ENCODE peak calls at places on chromosome 22, in eight cellular contexts. Y is IMR-90, J is lower lobe of right lung, H is A549, K is HL-60, B is body of pancreas, L is upper lobe of right lung, R is heart right ventricle. N is an unnamed sample.

GRCh38 chr22:37818397-37819099 is 4.6 kb upstream of the GALR3 start:
- DNase-seq in L (peak; percentile 89), Y (peak; percentile 35), J (peak; percentile 84), K (no peak), B (peak; percentile 76), H (no peak), R (peak; percentile 26), N (no peak)

GRCh38 chr22:47570851-47571250 is 808.4 kb downstream of the TBC1D22A start:
- DNase-seq in Y (no peak), K (no peak), B (no peak), J (no peak), R (no peak), H (no peak), L (peak; percentile 35), N (no peak)

GRCh38 chr22:33919591-33920501 is at the start of gene LARGE1:
- DNase-seq in Y (peak; percentile 20), K (no peak), B (peak; percentile 72), R (peak; percentile 31), J (peak; percentile 64), H (peak; percentile 11), L (peak; percentile 79), N (no peak)

GRCh38 chr22:16932577-16932976 is 75.4 kb downstream of the GAB4 start:
- DNase-seq in R (no peak), L (no peak), K (no peak), J (no peak), H (no peak), Y (no peak), B (no peak), N (no peak)

GRCh38 chr22:19674129-19674928 is 40.0 kb upstream of the SEPTIN5 start:
- DNase-seq in R (no peak), H (no peak), J (no peak), K (no peak), L (no peak), B (no peak), Y (no peak), N (no peak)

GRCh38 chr22:20783844-20784723 is 10.2 kb downstream of the SERPIND1 start:
- DNase-seq in H (peak; percentile 30), J (no peak), K (peak; percentile 52), B (peak; percentile 57), R (peak; percentile 23), L (no peak), Y (peak; percentile 74), N (no peak)

GRCh38 chr22:21915624-21916308 is 36.9 kb downstream of the PPM1F start:
- DNase-seq in L (no peak), H (no peak), B (no peak), R (no peak), K (no peak), Y (no peak), J (no peak), N (no peak)

GRCh38 chr22:20567371-20567847 is 60.0 kb downstream of the MED15 start:
- DNase-seq in Y (peak; percentile 66), L (no peak), B (no peak), H (no peak), R (no peak), K (no peak), J (no peak), N (no peak)

GRCh38 chr22:40001104-40001503 is 6.3 kb downstream of the FAM83F start:
- DNase-seq in Y (no peak), B (no peak), J (no peak), H (no peak), R (no peak), L (no peak), K (no peak), N (no peak)

GRCh38 chr22:47625531-47626427 is 863.3 kb downstream of the TBC1D22A start:
- DNase-seq in L (peak; percentile 60), Y (no peak), B (no peak), H (no peak), K (no peak), J (no peak), R (no peak), N (peak; percentile 60)

GRCh38 chr22:18031670-18032454 is 7.5 kb upstream of the MICAL3 start:
- DNase-seq in B (peak; percentile 68), J (no peak), Y (peak; percentile 97), L (no peak), R (no peak), H (peak; percentile 48), K (no peak), N (no peak)

GRCh38 chr22:38412435-38413084 is 42.4 kb downstream of the KCNJ4 start:
- DNase-seq in L (peak; percentile 68), K (no peak), Y (no peak), R (no peak), B (peak; percentile 55), H (peak; percentile 40), J (peak; percentile 46), N (no peak)

GRCh38 chr22:27201741-27202140 is 544.4 kb downstream of the MIAT start:
- DNase-seq in J (no peak), Y (no peak), L (no peak), R (no peak), H (no peak), B (no peak), K (no peak), N (no peak)
- H3K27ac ChIP-seq in J (no peak overlapping the region), Y (peak overlapping the region; percentile 47), L (no peak overlapping the region), R (no peak overlapping the region), H (peak overlapping the region; percentile 77), B (no peak overlapping the region), K (no peak overlapping the region), N (no peak overlapping the region)

GRCh38 chr22:31085493-31085824 is 4.3 kb downstream of the SMTN start:
- DNase-seq in L (no peak), Y (no peak), B (peak; percentile 54), J (no peak), K (no peak), H (no peak), R (peak; percentile 65), N (no peak)
- TF ChIP-seq CTCF in L (peak; percentile 22), Y (no peak), B (no peak), J (no peak), K (no peak), H (no peak), R (no peak), N (peak; percentile 5)

GRCh38 chr22:36505998-36506635 is 723 bp downstream of the FOXRED2 start:
- DNase-seq in Y (no peak), L (no peak), B (peak; percentile 10), H (no peak), J (no peak), K (no peak), R (no peak), N (no peak)
- H3K4me3 ChIP-seq in Y (no peak overlapping the region), L (peak overlapping the region; percentile 69), B (no peak overlapping the region), H (peak overlapping the region; percentile 50), J (peak overlapping the region; percentile 75), K (peak overlapping the region; percentile 60), R (peak overlapping the region; percentile 78), N (peak overlapping the region; percentile 82)

GRCh38 chr22:24416611-24417010 is 10.8 kb upstream of the ADORA2A start:
- DNase-seq in K (no peak), Y (no peak), B (no peak), J (peak; percentile 32), H (no peak), R (no peak), L (no peak), N (no peak)

GRCh38 chr22:24413726-24414385 is 13.5 kb upstream of the ADORA2A start:
- DNase-seq in B (no peak), H (no peak), K (no peak), Y (no peak), J (no peak), R (no peak), L (no peak), N (no peak)

GRCh38 chr22:24414523-24414922 is 12.9 kb upstream of the ADORA2A start:
- DNase-seq in K (no peak), B (no peak), Y (no peak), L (no peak), R (no peak), H (no peak), J (no peak), N (no peak)

GRCh38 chr22:24416095-24416494 is 11.3 kb upstream of the ADORA2A start:
- DNase-seq in Y (no peak), R (no peak), J (no peak), H (no peak), L (no peak), B (no peak), K (no peak), N (no peak)

DNA sequence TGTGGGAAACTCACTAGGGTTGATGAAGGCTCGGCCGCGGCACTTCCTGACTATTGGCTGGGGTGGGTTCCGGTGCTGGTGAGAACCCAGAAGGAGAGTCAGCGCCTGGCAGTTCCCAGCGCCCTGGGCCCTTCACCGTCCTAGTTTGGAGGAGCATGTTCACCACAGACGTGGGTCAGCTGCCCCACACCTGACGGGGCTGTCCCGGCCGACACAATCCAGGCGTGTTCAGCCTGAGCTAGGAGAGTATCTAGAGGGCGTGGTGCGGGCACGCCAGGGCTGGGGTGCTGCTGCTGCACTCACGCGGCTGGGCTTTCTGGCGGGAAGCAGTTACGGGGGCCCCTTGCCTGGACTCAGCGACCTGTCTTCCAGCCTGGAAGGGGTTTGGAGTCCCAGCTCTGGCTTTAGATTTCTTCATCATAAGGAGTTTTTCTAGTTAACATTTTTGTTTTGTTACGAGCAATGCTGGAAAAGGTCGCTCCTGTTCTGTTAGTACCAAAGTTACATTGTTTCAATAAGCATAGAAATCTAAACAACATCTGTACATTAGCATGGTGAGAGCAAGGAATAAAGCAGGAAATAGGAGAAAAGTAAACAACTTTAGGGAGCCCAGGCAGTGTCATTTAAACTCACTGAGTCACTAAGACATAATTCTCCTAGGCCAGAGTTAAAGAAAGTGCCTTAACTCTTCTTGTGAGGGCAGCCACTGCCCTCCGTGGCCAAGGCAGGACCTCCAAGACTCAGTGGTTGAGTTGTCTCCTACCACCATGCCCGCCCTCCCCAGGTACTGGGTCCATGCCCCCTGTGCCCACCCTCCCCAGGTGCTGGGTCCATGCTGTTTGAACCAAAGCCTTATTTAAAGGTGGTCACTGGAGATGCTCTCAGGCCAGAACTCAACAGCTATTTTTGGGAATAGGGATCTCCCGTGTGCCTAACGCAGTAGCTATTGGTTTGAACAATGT is 12.1 kb upstream of the ADORA2A start:
- DNase-seq in L (no peak), H (no peak), B (no peak), K (no peak), R (no peak), J (no peak), Y (peak; percentile 53), N (no peak)
- H3K27ac ChIP-seq in L (no peak overlapping the region), H (no peak overlapping the region), B (no peak overlapping the region), K (no peak overlapping the region), R (peak overlapping the region; percentile 10), J (peak overlapping the region; percentile 21), Y (peak overlapping the region; percentile 63), N (no peak overlapping the region)

DNA sequence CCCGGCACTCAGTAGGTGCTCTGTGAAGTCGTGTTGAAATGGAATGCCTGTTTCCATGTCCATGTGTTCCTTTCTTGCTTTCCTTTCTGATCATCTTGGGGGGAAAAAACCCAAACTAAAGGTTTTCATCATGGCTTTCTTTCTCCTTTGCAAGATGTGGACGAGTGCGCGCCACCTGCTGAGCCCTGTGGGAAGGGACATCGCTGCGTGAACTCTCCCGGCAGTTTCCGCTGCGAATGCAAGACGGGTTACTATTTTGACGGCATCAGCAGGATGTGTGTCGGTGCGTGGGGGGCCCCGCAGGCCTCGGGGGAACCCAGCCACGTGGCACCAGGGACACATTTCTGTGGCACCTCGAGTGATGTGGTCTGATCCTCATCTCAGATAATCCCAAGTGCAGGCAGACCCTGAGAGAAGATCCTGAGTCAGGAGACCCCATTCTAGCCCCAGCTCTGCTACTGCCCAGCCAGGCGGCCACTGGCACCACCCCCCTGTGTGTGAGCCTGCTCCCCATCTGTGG is 39.4 kb downstream of the FBLN1 start:
- DNase-seq in K (no peak), H (no peak), B (no peak), L (no peak), R (no peak), Y (no peak), J (no peak), N (no peak)
- TF ChIP-seq CTCF in K (no peak), H (no peak), B (no peak), L (no peak), R (no peak), Y (no peak), J (no peak), N (no peak)

GRCh38 chr22:49259870-49260615 is 567.6 kb downstream of the BRD1 start:
- DNase-seq in Y (no peak), R (no peak), L (no peak), K (no peak), B (no peak), H (no peak), J (no peak), N (peak; percentile 49)
- H3K4me3 ChIP-seq in Y (no peak overlapping the region), R (no peak overlapping the region), L (no peak overlapping the region), K (no peak overlapping the region), B (no peak overlapping the region), H (no peak overlapping the region), J (no peak overlapping the region), N (no peak overlapping the region)

N was measured in coronary artery.